ENCODE peak calls at places on chromosomes 2 and 18, in six cellular contexts. E is COR-L47; C is activated naive CD4-positive, alpha-beta T cell; B is D341Med; K is EL; L is HS-5. T is an unnamed sample.
A peak's percentile ranks its signal among the peaks of the same experiment; 100 is the strongest.

GRCh38 chr18:6994719-6995430 is 122.7 kb downstream of the LAMA1 start:
- DNase-seq in L (no peak), E (no peak), K (peak; percentile 46), B (no peak), C (no peak), T (no peak)

GRCh38 chr18:56639094-56639361 is 636 bp upstream of the TXNL1 start:
- DNase-seq in C (no peak), E (peak; percentile 37), L (no peak), K (no peak), B (no peak), T (no peak)

GRCh38 chr18:24656044-24656443 is 195.6 kb downstream of the HRH4 start:
- DNase-seq in E (no peak), B (peak; percentile 66), L (no peak), C (no peak), K (no peak), T (no peak)

GRCh38 chr2:38109732-38110181 is 33.8 kb upstream of the CYP1B1 start:
- DNase-seq in B (no peak), L (no peak), C (no peak), E (no peak), K (no peak), T (no peak)

GRCh38 chr2:46298522-46299351 is 1.5 kb downstream of the EPAS1 start:
- DNase-seq in C (no peak), K (peak; percentile 58), L (no peak), B (peak; percentile 55), E (no peak), T (no peak)

GRCh38 chr2:15673919-15674636 is 82.4 kb downstream of the DDX1 start:
- DNase-seq in K (no peak), B (no peak), C (no peak), E (no peak), L (no peak), T (no peak)

GRCh38 chr18:22563098-22563707 is 145.5 kb upstream of the CTAGE1 start:
- DNase-seq in E (peak; percentile 70), C (no peak), K (peak; percentile 87), B (peak; percentile 79), L (peak; percentile 74), T (no peak)

GRCh38 chr2:218720048-218721041 is 9.7 kb downstream of the TTLL4 start:
- DNase-seq in C (no peak), E (no peak), K (no peak), B (no peak), L (no peak), T (no peak)

GRCh38 chr2:158931577-158931976 is 36.9 kb upstream of the TANC1 start:
- DNase-seq in K (peak; percentile 74), L (peak; percentile 50), E (no peak), B (no peak), C (no peak), T (no peak)

GRCh38 chr2:219207884-219208740 is 1.5 kb downstream of the ZFAND2B start:
- DNase-seq in L (no peak), C (no peak), K (peak; percentile 56), B (no peak), E (no peak), T (no peak)

GRCh38 chr2:191544511-191545062 is 133.3 kb upstream of the NABP1 start:
- DNase-seq in E (no peak), B (no peak), L (no peak), K (no peak), C (no peak), T (no peak)

GRCh38 chr2:241445426-241445825 is 63.0 kb downstream of the STK25 start:
- DNase-seq in K (no peak), E (no peak), C (no peak), L (no peak), B (no peak), T (no peak)

GRCh38 chr2:83323055-83323454 is 1136.0 kb downstream of the SUCLG1 start:
- DNase-seq in C (no peak), E (no peak), L (no peak), B (peak; percentile 5), K (no peak), T (no peak)

GRCh38 chr2:60531638-60532216 is 21.7 kb downstream of the BCL11A start:
- DNase-seq in B (no peak), C (no peak), E (no peak), L (no peak), K (no peak), T (no peak)

GRCh38 chr2:215692387-215693079 is 256.7 kb upstream of the FN1 start:
- DNase-seq in L (no peak), K (peak; percentile 67), E (no peak), B (no peak), C (no peak), T (no peak)

GRCh38 chr2:184906160-184906559 is 307.8 kb downstream of the ZNF804A start:
- DNase-seq in L (no peak), E (no peak), C (no peak), B (no peak), K (no peak), T (no peak)

GRCh38 chr2:227267406-227268115 is 57.5 kb upstream of the MFF start:
- DNase-seq in L (no peak), C (no peak), E (no peak), K (peak; percentile 39), B (no peak), T (no peak)

GRCh38 chr2:181419124-181419855 is 37.9 kb upstream of the ITGA4 start:
- DNase-seq in B (no peak), E (no peak), L (no peak), K (no peak), C (no peak), T (no peak)

GRCh38 chr2:197255550-197255949 is 55.0 kb downstream of the ANKRD44 start:
- DNase-seq in E (no peak), K (peak; percentile 44), B (no peak), C (peak; percentile 12), L (no peak), T (peak; percentile 34)

GRCh38 chr2:232979871-232980461 is 33.1 kb downstream of the NGEF start:
- DNase-seq in B (no peak), L (peak; percentile 58), E (no peak), K (peak; percentile 78), C (no peak), T (no peak)